ENCODE peak calls at places on chromosomes 4 and X, in five cellular contexts. One of them, this sample, is unnamed.

GRCh38 chrX:78652971-78653822 is 5.9 kb downstream of the RTL3 start:
- DNase-seq in activated naive CD4-positive, alpha-beta T cell: no peak
- DNase-seq in HFF-Myc: peak; percentile 61
- DNase-seq in stimulated activated CD4-positive, alpha-beta T cell treated with anti-CD3 and anti-CD28 coated beads, Interleukin-1b, Interleukin-23, amount 100 ng/mL, for 1 hour: no peak
- DNase-seq in A172: peak; percentile 82
- DNase-seq in this sample: peak; percentile 69

GRCh38 chr4:31246856-31247255 is 526.7 kb downstream of the PCDH7 start:
- DNase-seq in activated naive CD4-positive, alpha-beta T cell: no peak
- DNase-seq in HFF-Myc: no peak
- DNase-seq in A172: no peak
- DNase-seq in stimulated activated CD4-positive, alpha-beta T cell treated with anti-CD3 and anti-CD28 coated beads, Interleukin-1b, Interleukin-23, amount 100 ng/mL, for 1 hour: no peak
- DNase-seq in this sample: no peak

GRCh38 chrX:148929686-148930085 is 429.3 kb downstream of the AFF2 start:
- DNase-seq in activated naive CD4-positive, alpha-beta T cell: no peak
- DNase-seq in stimulated activated CD4-positive, alpha-beta T cell treated with anti-CD3 and anti-CD28 coated beads, Interleukin-1b, Interleukin-23, amount 100 ng/mL, for 1 hour: no peak
- DNase-seq in HFF-Myc: no peak
- DNase-seq in A172: peak; percentile 77
- DNase-seq in this sample: no peak

GRCh38 chrX:41148553-41148952 is 63.3 kb downstream of the USP9X start:
- DNase-seq in activated naive CD4-positive, alpha-beta T cell: no peak
- DNase-seq in HFF-Myc: peak; percentile 5
- DNase-seq in A172: peak; percentile 54
- DNase-seq in stimulated activated CD4-positive, alpha-beta T cell treated with anti-CD3 and anti-CD28 coated beads, Interleukin-1b, Interleukin-23, amount 100 ng/mL, for 1 hour: no peak
- DNase-seq in this sample: peak; percentile 19

GRCh38 chrX:17563515-17563914 is 173.8 kb upstream of the SCML1 start:
- DNase-seq in activated naive CD4-positive, alpha-beta T cell: no peak
- DNase-seq in A172: peak; percentile 22
- DNase-seq in stimulated activated CD4-positive, alpha-beta T cell treated with anti-CD3 and anti-CD28 coated beads, Interleukin-1b, Interleukin-23, amount 100 ng/mL, for 1 hour: no peak
- DNase-seq in HFF-Myc: no peak
- DNase-seq in this sample: no peak

GRCh38 chrX:49286136-49286535 is 16.5 kb downstream of the PPP1R3F start:
- DNase-seq in activated naive CD4-positive, alpha-beta T cell: no peak
- DNase-seq in HFF-Myc: no peak
- DNase-seq in stimulated activated CD4-positive, alpha-beta T cell treated with anti-CD3 and anti-CD28 coated beads, Interleukin-1b, Interleukin-23, amount 100 ng/mL, for 1 hour: no peak
- DNase-seq in A172: no peak
- DNase-seq in this sample: no peak

GRCh38 chr4:157043131-157043530 is 32.8 kb upstream of the GLRB start:
- DNase-seq in activated naive CD4-positive, alpha-beta T cell: no peak
- DNase-seq in stimulated activated CD4-positive, alpha-beta T cell treated with anti-CD3 and anti-CD28 coated beads, Interleukin-1b, Interleukin-23, amount 100 ng/mL, for 1 hour: no peak
- DNase-seq in HFF-Myc: peak; percentile 16
- DNase-seq in A172: peak; percentile 55
- DNase-seq in this sample: peak; percentile 43

GRCh38 chr4:186936496-186937375 is 213.1 kb upstream of the FAT1 start:
- DNase-seq in HFF-Myc: peak; percentile 61
- DNase-seq in stimulated activated CD4-positive, alpha-beta T cell treated with anti-CD3 and anti-CD28 coated beads, Interleukin-1b, Interleukin-23, amount 100 ng/mL, for 1 hour: no peak
- DNase-seq in A172: peak; percentile 35
- DNase-seq in activated naive CD4-positive, alpha-beta T cell: no peak
- DNase-seq in this sample: no peak

GRCh38 chr4:128737098-128737513 is 72.4 kb upstream of the JADE1 start:
- DNase-seq in activated naive CD4-positive, alpha-beta T cell: no peak
- DNase-seq in A172: no peak
- DNase-seq in stimulated activated CD4-positive, alpha-beta T cell treated with anti-CD3 and anti-CD28 coated beads, Interleukin-1b, Interleukin-23, amount 100 ng/mL, for 1 hour: no peak
- DNase-seq in HFF-Myc: no peak
- DNase-seq in this sample: no peak

GRCh38 chr4:123168812-123169211 is 227.8 kb upstream of the SPRY1 start:
- DNase-seq in HFF-Myc: no peak
- DNase-seq in activated naive CD4-positive, alpha-beta T cell: no peak
- DNase-seq in stimulated activated CD4-positive, alpha-beta T cell treated with anti-CD3 and anti-CD28 coated beads, Interleukin-1b, Interleukin-23, amount 100 ng/mL, for 1 hour: no peak
- DNase-seq in A172: no peak
- DNase-seq in this sample: no peak

This sample was measured in HS-27A.